ENCODE peak calls at places on chromosomes 6 and 20, in five cellular contexts. L is IMR-90, P is endodermal cell, W is upper lobe of right lung, X is ascending aorta. F is an unnamed sample.

GRCh38 chr6:170269151-170269872 is 21.6 kb downstream of the DLL1 start:
- DNase-seq in L (no peak), W (no peak), P (peak; percentile 88), X (no peak), F (no peak)

GRCh38 chr6:2876210-2877056 is 26.7 kb downstream of the SERPINB9 start:
- DNase-seq in L (peak; percentile 81), W (peak; percentile 86), X (peak; percentile 79), P (peak; percentile 84), F (peak; percentile 45)

GRCh38 chr6:5626727-5627426 is 365.6 kb downstream of the FARS2 start:
- DNase-seq in L (no peak), W (no peak), X (no peak), P (no peak), F (no peak)

GRCh38 chr6:168574699-168575195 is 133.8 kb downstream of the SMOC2 start:
- DNase-seq in X (peak; percentile 86), W (no peak), P (peak; percentile 65), L (no peak), F (no peak)

GRCh38 chr6:135871878-135872277 is 20.4 kb downstream of the PDE7B start:
- DNase-seq in X (no peak), P (no peak), W (no peak), L (peak; percentile 75), F (no peak)

GRCh38 chr6:140566706-140567330 is 1192.4 kb upstream of the CITED2 start:
- DNase-seq in P (no peak), X (no peak), W (no peak), L (peak; percentile 72), F (no peak)

GRCh38 chr6:90148867-90149266 is 147.8 kb downstream of the BACH2 start:
- DNase-seq in P (no peak), X (no peak), L (no peak), W (no peak), F (no peak)

GRCh38 chr6:110728501-110728900 is 86.8 kb downstream of the CDK19 start:
- DNase-seq in X (no peak), W (no peak), L (no peak), P (no peak), F (no peak)

GRCh38 chr6:21109421-21110178 is 484.0 kb upstream of the SOX4 start:
- DNase-seq in W (no peak), X (no peak), P (no peak), L (peak; percentile 59), F (no peak)

GRCh38 chr6:146700078-146700686 is 101.4 kb downstream of the ADGB start:
- DNase-seq in L (peak; percentile 83), X (peak; percentile 82), W (no peak), P (peak; percentile 62), F (peak; percentile 69)

GRCh38 chr6:42142118-42142835 is at the start of gene C6orf132:
- DNase-seq in P (peak; percentile 92), L (no peak), W (peak; percentile 92), X (no peak), F (no peak)

GRCh38 chr6:158029668-158030230 is 48.1 kb downstream of the SYNJ2 start:
- DNase-seq in X (no peak), W (peak; percentile 15), L (no peak), P (no peak), F (no peak)

GRCh38 chr6:53795702-53796450 is 1.1 kb downstream of the LRRC1 start:
- DNase-seq in X (peak; percentile 67), L (peak; percentile 28), W (peak; percentile 73), P (peak; percentile 77), F (no peak)

GRCh38 chr20:61499859-61500258 is 247.8 kb downstream of the CDH4 start:
- DNase-seq in X (no peak), L (peak; percentile 7), P (no peak), W (no peak), F (no peak)

GRCh38 chr6:45423901-45424627 is 46.3 kb upstream of the SUPT3H start:
- DNase-seq in P (peak; percentile 77), X (no peak), W (peak; percentile 69), L (no peak), F (no peak)

GRCh38 chr6:29733057-29733456 is 9.8 kb downstream of the HLA-F start:
- DNase-seq in W (no peak), L (no peak), X (no peak), P (no peak), F (no peak)

GRCh38 chr6:113825776-113826175 is 31.4 kb upstream of the MARCKS start:
- DNase-seq in X (peak; percentile 66), P (no peak), W (peak; percentile 65), L (peak; percentile 84), F (no peak)

GRCh38 chr6:147135211-147135672 is 69.0 kb upstream of the STXBP5 start:
- DNase-seq in W (no peak), L (peak; percentile 95), P (no peak), X (no peak), F (peak; percentile 91)

GRCh38 chr6:142195862-142196536 is 48.9 kb downstream of the VTA1 start:
- DNase-seq in X (no peak), L (peak; percentile 44), P (no peak), W (no peak), F (no peak)

GRCh38 chr6:21538186-21538798 is 55.3 kb upstream of the SOX4 start:
- DNase-seq in P (no peak), W (no peak), X (no peak), L (peak; percentile 40), F (no peak)

GRCh38 chr6:28446818-28447511 is 3.7 kb upstream of the ZSCAN23 start:
- DNase-seq in W (no peak), X (no peak), L (peak; percentile 6), P (peak; percentile 78), F (no peak)

GRCh38 chr20:59006167-59006863 is 739 bp downstream of the CTSZ start:
- DNase-seq in X (peak; percentile 66), P (peak; percentile 47), L (no peak), W (peak; percentile 76), F (no peak)

GRCh38 chr6:44012078-44012493 is 115.2 kb downstream of the MRPL14 start:
- DNase-seq in X (no peak), W (peak; percentile 68), L (peak; percentile 99), P (peak; percentile 26), F (peak; percentile 82)

GRCh38 chr6:142716097-142716496 is 228.9 kb downstream of the HIVEP2 start:
- DNase-seq in W (no peak), L (no peak), X (no peak), P (peak; percentile 68), F (no peak)

GRCh38 chr6:43455034-43455747 is at the start of gene DLK2:
- DNase-seq in W (no peak), P (no peak), X (no peak), L (no peak), F (no peak)

GRCh38 chr20:38147751-38148150 is 17.3 kb downstream of the TGM2 start:
- DNase-seq in W (no peak), P (no peak), L (no peak), X (no peak), F (no peak)

GRCh38 chr20:52016022-52016421 is 175.6 kb downstream of the ZFP64 start:
- DNase-seq in W (no peak), P (no peak), L (no peak), X (no peak), F (no peak)

GRCh38 chr6:136113736-136114173 is 136.4 kb downstream of the MTFR2 start:
- DNase-seq in W (no peak), P (peak; percentile 77), L (peak; percentile 93), X (peak; percentile 63), F (peak; percentile 52)

GRCh38 chr6:73579851-73580246 is 59.0 kb upstream of the EEF1A1 start:
- DNase-seq in P (no peak), W (no peak), L (peak; percentile 91), X (no peak), F (peak; percentile 76)

GRCh38 chr6:105835373-105835772 is 250.8 kb upstream of the PRDM1 start:
- DNase-seq in X (no peak), P (peak; percentile 89), L (peak; percentile 48), W (no peak), F (no peak)

GRCh38 chr6:159943965-159944598 is 24.8 kb upstream of the IGF2R start:
- DNase-seq in W (no peak), X (no peak), L (no peak), P (no peak), F (no peak)
- H3K27ac ChIP-seq in W (no peak overlapping the region), X (no peak overlapping the region), L (no peak overlapping the region), P (no peak overlapping the region), F (no peak overlapping the region)

GRCh38 chr6:159788757-159789376 is 535 bp downstream of the TCP1 start:
- DNase-seq in W (peak; percentile 73), L (peak; percentile 42), X (peak; percentile 67), P (peak; percentile 65), F (no peak)

GRCh38 chr6:159788276-159788675 is 1.1 kb downstream of the TCP1 start:
- DNase-seq in X (no peak), W (no peak), P (no peak), L (no peak), F (no peak)

GRCh38 chr6:159789377-159790148 is at the start of gene TCP1:
- DNase-seq in X (peak; percentile 100), L (peak; percentile 99), W (peak; percentile 99), P (peak; percentile 100), F (peak; percentile 98)

GRCh38 chr6:159790149-159790946 is at the start of gene MRPL18:
- DNase-seq in L (peak; percentile 98), X (peak; percentile 97), P (peak; percentile 98), W (peak; percentile 96), F (peak; percentile 93)

DNA sequence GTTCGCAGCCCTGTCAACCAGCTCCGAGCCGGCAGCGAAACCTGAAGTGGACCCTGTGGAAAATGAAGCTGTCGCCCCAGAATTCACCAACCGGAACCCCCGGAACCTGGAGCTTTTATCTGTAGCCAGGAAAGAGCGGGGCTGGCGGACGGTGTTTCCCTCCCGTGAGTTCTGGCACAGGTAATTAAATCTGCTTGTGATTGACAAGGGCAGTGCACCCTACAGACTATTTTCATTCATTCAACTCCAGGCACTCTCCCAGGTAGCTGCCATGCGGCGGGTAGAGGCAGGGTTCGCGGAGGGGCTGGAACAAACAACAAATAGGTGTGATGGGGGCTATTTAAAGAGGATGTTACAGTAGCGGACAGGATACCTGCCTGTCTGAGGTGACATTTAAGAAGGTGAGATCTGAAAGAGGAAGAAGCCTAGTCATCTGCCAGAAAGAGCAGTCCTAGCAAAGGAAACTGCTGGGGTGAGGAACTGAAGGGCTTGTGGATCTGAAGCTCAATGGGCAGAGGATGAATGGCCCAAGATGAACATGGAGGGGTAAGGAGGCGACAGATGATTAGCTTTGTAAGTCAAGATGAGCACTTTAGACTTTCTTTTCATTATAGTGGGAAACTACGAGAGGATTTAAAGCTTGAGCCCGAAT is 806 bp downstream of the MRPL18 start:
- DNase-seq in L (no peak), X (no peak), P (peak; percentile 65), W (no peak), F (no peak)
- H3K4me3 ChIP-seq in L (peak overlapping the region; percentile 79), X (peak overlapping the region; percentile 85), P (peak overlapping the region; percentile 96), W (peak overlapping the region; percentile 98), F (peak overlapping the region; percentile 91)

DNA sequence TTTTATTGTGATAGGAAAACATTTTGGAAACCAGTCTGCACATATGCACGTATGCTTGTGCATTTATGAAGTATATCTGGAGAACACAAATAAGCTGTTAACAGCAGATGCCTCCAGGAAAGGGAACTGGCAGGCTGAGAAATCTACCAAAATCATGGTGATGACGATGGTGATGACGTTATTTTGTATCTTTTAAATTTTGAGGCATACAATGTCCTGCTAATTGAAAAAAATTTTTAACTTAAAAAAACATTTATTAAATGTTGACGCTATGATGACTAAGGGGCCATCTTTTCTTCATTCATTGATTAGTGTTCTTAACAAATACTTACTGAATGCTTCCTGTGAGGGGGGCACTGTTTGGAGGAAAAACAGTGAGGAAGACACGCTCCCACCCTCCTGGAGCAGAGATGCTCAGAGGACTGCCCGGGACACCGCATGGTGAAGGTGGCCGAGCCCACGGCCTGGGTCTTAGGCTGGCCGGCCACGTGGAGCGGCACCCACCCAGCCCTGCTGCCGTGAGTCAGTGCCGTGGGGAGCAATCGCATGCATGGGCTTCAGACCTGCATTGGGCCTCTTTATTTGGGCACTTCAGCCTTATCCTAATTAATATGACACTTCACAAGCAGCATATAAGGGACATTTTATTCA is 15.9 kb upstream of the ENTPD6 start:
- DNase-seq in P (no peak), L (no peak), W (no peak), X (no peak), F (no peak)
- TF ChIP-seq CTCF in P (peak; percentile 4), L (no peak), W (no peak), X (no peak), F (no peak)

GRCh38 chr20:45350217-45350616 is 2.0 kb upstream of the SDC4 start:
- DNase-seq in L (no peak), P (no peak), X (no peak), W (no peak), F (no peak)
- H3K27ac ChIP-seq in L (no peak overlapping the region), P (no peak overlapping the region), X (peak overlapping the region; percentile 96), W (no peak overlapping the region), F (no peak overlapping the region)

F was measured in AG04450.